ENCODE peak calls at places on chromosome 6, in four cellular contexts. One of them, this sample, is unnamed.

GRCh38 chr6:138608896-138609295 is 109.6 kb upstream of the NHSL1 start:
- DNase-seq in heart right ventricle: no peak
- DNase-seq in tibial nerve: no peak
- DNase-seq in thoracic aorta: no peak
- DNase-seq in this sample: no peak

GRCh38 chr6:114762145-114762544 is 419.3 kb upstream of the HS3ST5 start:
- DNase-seq in heart right ventricle: no peak
- DNase-seq in tibial nerve: no peak
- DNase-seq in thoracic aorta: no peak
- DNase-seq in this sample: no peak

GRCh38 chr6:139175389-139175788 is 40.5 kb downstream of the HECA start:
- DNase-seq in heart right ventricle: no peak
- DNase-seq in tibial nerve: no peak
- DNase-seq in thoracic aorta: no peak
- DNase-seq in this sample: no peak

GRCh38 chr6:121666809-121667208 is 231.4 kb downstream of the GJA1 start:
- DNase-seq in heart right ventricle: peak
- DNase-seq in tibial nerve: no peak
- DNase-seq in thoracic aorta: no peak
- DNase-seq in this sample: peak

GRCh38 chr6:125749864-125750691 is 646 bp downstream of the HEY2 start:
- DNase-seq in heart right ventricle: peak
- DNase-seq in tibial nerve: no peak
- DNase-seq in thoracic aorta: no peak
- DNase-seq in this sample: peak

GRCh38 chr6:126087456-126087855 is 101.1 kb downstream of the TRMT11 start:
- DNase-seq in heart right ventricle: no peak
- DNase-seq in tibial nerve: no peak
- DNase-seq in thoracic aorta: no peak
- DNase-seq in this sample: no peak

GRCh38 chr6:108565893-108566292 is 5.2 kb downstream of the FOXO3 start:
- DNase-seq in heart right ventricle: peak
- DNase-seq in tibial nerve: no peak
- DNase-seq in thoracic aorta: no peak
- DNase-seq in this sample: peak

GRCh38 chr6:42257614-42258013 is 40.0 kb upstream of the MRPS10 start:
- DNase-seq in heart right ventricle: no peak
- DNase-seq in tibial nerve: no peak
- DNase-seq in thoracic aorta: no peak
- DNase-seq in this sample: no peak

GRCh38 chr6:136226027-136226673 is 24.0 kb downstream of the MTFR2 start:
- DNase-seq in heart right ventricle: peak
- DNase-seq in tibial nerve: peak
- DNase-seq in thoracic aorta: no peak
- DNase-seq in this sample: peak

GRCh38 chr6:150030611-150031010 is 5.3 kb upstream of the RAET1L start:
- DNase-seq in heart right ventricle: no peak
- DNase-seq in tibial nerve: no peak
- DNase-seq in thoracic aorta: no peak
- DNase-seq in this sample: no peak

GRCh38 chr6:42428326-42429041 is 23.2 kb downstream of the TRERF1 start:
- DNase-seq in heart right ventricle: peak
- DNase-seq in tibial nerve: no peak
- DNase-seq in thoracic aorta: no peak
- DNase-seq in this sample: peak

GRCh38 chr6:33297956-33298772 is 578 bp downstream of the RGL2 start:
- DNase-seq in heart right ventricle: peak
- DNase-seq in tibial nerve: peak
- DNase-seq in thoracic aorta: no peak
- DNase-seq in this sample: peak

GRCh38 chr6:37273697-37274096 is 15.8 kb upstream of the TMEM217 start:
- DNase-seq in heart right ventricle: no peak
- DNase-seq in tibial nerve: no peak
- DNase-seq in thoracic aorta: no peak
- DNase-seq in this sample: peak
- H3K27ac ChIP-seq in heart right ventricle: no peak
- H3K27ac ChIP-seq in tibial nerve: no peak
- H3K27ac ChIP-seq in thoracic aorta: no peak
- H3K27ac ChIP-seq in this sample: no peak

GRCh38 chr6:75144396-75144795 is 61.5 kb downstream of the COL12A1 start:
- DNase-seq in heart right ventricle: no peak
- DNase-seq in tibial nerve: no peak
- DNase-seq in thoracic aorta: no peak
- DNase-seq in this sample: no peak
- H3K27ac ChIP-seq in heart right ventricle: no peak
- H3K27ac ChIP-seq in tibial nerve: no peak
- H3K27ac ChIP-seq in thoracic aorta: no peak
- H3K27ac ChIP-seq in this sample: no peak

GRCh38 chr6:163417595-163417994 is 3.1 kb downstream of the QKI start:
- DNase-seq in heart right ventricle: no peak
- DNase-seq in tibial nerve: no peak
- DNase-seq in thoracic aorta: no peak
- DNase-seq in this sample: no peak
- H3K27ac ChIP-seq in heart right ventricle: peak
- H3K27ac ChIP-seq in tibial nerve: peak
- H3K27ac ChIP-seq in thoracic aorta: no peak
- H3K27ac ChIP-seq in this sample: no peak

GRCh38 chr6:145863988-145864616 is 49.5 kb upstream of the FBXO30 start:
- DNase-seq in heart right ventricle: no peak
- DNase-seq in tibial nerve: no peak
- DNase-seq in thoracic aorta: no peak
- DNase-seq in this sample: no peak

GRCh38 chr6:145866449-145867401 is 52.1 kb upstream of the FBXO30 start:
- DNase-seq in heart right ventricle: no peak
- DNase-seq in tibial nerve: no peak
- DNase-seq in thoracic aorta: no peak
- DNase-seq in this sample: peak

GRCh38 chr6:145863396-145863795 is 48.8 kb upstream of the FBXO30 start:
- DNase-seq in heart right ventricle: no peak
- DNase-seq in tibial nerve: no peak
- DNase-seq in thoracic aorta: no peak
- DNase-seq in this sample: no peak

GRCh38 chr6:145865175-145865574 is 50.6 kb upstream of the FBXO30 start:
- DNase-seq in heart right ventricle: no peak
- DNase-seq in tibial nerve: no peak
- DNase-seq in thoracic aorta: no peak
- DNase-seq in this sample: peak

GRCh38 chr6:145865595-145865994 is 51.0 kb upstream of the FBXO30 start:
- DNase-seq in heart right ventricle: no peak
- DNase-seq in tibial nerve: no peak
- DNase-seq in thoracic aorta: no peak
- DNase-seq in this sample: no peak
- H3K27ac ChIP-seq in heart right ventricle: no peak
- H3K27ac ChIP-seq in tibial nerve: no peak
- H3K27ac ChIP-seq in thoracic aorta: no peak
- H3K27ac ChIP-seq in this sample: no peak

DNA sequence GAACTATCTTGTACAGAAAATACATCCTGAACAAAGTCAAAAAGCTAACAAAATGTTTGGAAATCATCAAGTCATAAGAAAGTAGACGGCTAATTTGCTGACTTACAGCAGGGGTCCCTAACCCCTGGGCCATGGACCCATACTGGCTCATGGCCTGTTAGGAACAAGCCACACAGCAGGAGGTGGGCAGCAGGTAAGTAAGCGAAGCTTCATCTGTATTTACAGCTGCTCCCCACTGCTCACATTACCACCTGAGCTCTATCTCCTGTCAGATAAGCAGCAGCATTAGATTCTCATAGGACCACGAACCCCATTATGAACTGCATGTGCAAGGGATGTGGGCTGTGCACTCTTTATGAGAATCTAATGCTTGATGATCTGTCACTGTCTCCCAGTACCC is 115.5 kb downstream of the CDK19 start:
- DNase-seq in heart right ventricle: no peak
- DNase-seq in tibial nerve: no peak
- DNase-seq in thoracic aorta: no peak
- DNase-seq in this sample: no peak
- H3K27ac ChIP-seq in heart right ventricle: no peak
- H3K27ac ChIP-seq in tibial nerve: no peak
- H3K27ac ChIP-seq in thoracic aorta: no peak
- H3K27ac ChIP-seq in this sample: no peak

GRCh38 chr6:158016571-158017383 is 35.1 kb downstream of the SYNJ2 start:
- DNase-seq in heart right ventricle: no peak
- DNase-seq in tibial nerve: no peak
- DNase-seq in thoracic aorta: no peak
- DNase-seq in this sample: no peak
- H3K27ac ChIP-seq in heart right ventricle: peak
- H3K27ac ChIP-seq in tibial nerve: no peak
- H3K27ac ChIP-seq in thoracic aorta: no peak
- H3K27ac ChIP-seq in this sample: no peak

DNA sequence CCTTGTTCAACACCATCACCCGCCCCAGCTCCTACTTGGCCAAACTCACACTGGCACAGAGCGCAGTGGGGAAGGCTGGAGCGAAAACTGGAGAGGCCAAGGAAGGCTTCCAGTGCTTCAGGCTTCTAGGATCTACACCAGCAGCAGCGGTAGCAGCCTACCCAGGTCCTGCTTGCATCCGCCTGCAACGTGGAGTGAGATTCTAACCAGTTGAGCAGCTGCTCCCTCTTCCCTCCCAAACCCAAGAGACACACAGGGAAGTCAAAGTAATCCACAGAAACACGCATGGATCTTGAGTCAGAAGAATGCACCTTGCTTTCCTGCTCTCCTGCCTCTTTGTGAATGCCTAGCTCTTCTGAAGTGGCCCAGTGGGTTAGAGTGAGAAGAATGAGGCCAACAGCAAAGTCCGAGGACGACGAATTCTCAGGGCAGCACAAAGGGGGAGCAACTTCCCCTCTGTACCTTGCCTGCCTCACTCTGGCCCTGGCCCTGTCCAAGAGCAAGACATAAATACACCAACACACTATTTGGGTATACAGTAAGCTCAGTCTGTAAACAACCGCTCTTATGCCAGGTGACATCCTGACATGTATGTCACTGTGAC is 95.9 kb upstream of the FOXQ1 start:
- DNase-seq in heart right ventricle: no peak
- DNase-seq in tibial nerve: no peak
- DNase-seq in thoracic aorta: no peak
- DNase-seq in this sample: no peak
- H3K27ac ChIP-seq in heart right ventricle: no peak
- H3K27ac ChIP-seq in tibial nerve: no peak
- H3K27ac ChIP-seq in thoracic aorta: no peak
- H3K27ac ChIP-seq in this sample: no peak

This sample was measured in small intestine.